ENCODE peak calls at places on chromosome 12, in six cellular contexts. J is body of pancreas, R is A549, D is HepG2, S is uterus, Z is Peyer's patch. B is an unnamed sample.

GRCh38 chr12:64760808-64761573 is 1.8 kb upstream of the GNS start:
- DNase-seq in S (no peak), Z (no peak), R (no peak), J (no peak), D (no peak), B (no peak)

GRCh38 chr12:90253142-90253541 is 544.5 kb upstream of the ATP2B1 start:
- DNase-seq in Z (peak; percentile 20), S (no peak), D (no peak), R (no peak), J (no peak), B (no peak)

GRCh38 chr12:6167327-6168280 is 32.6 kb upstream of the CD9 start:
- DNase-seq in S (peak; percentile 62), Z (peak; percentile 25), D (peak; percentile 30), J (peak; percentile 45), R (peak; percentile 61), B (no peak)

GRCh38 chr12:117384735-117385134 is 23.3 kb upstream of the NOS1 start:
- DNase-seq in D (no peak), Z (no peak), R (no peak), J (no peak), S (no peak), B (no peak)

GRCh38 chr12:26185532-26186320 is 9.6 kb upstream of the SSPN start:
- DNase-seq in J (peak; percentile 28), Z (no peak), D (no peak), R (no peak), S (no peak), B (no peak)

GRCh38 chr12:124321040-124321481 is 26.2 kb downstream of the RFLNA start:
- DNase-seq in D (peak; percentile 24), J (peak; percentile 68), Z (peak; percentile 28), S (peak; percentile 47), R (peak; percentile 61), B (peak; percentile 58)

GRCh38 chr12:41745593-41745992 is 399.1 kb downstream of the GXYLT1 start:
- DNase-seq in Z (no peak), D (no peak), S (no peak), R (no peak), J (no peak), B (no peak)

GRCh38 chr12:102964872-102965271 is 7.4 kb downstream of the ASCL1 start:
- DNase-seq in D (no peak), S (no peak), Z (no peak), R (peak; percentile 26), J (no peak), B (no peak)

GRCh38 chr12:6961695-6962284 is 8.7 kb downstream of the PHB2 start:
- DNase-seq in Z (no peak), S (peak; percentile 73), R (peak; percentile 89), J (peak; percentile 75), D (peak; percentile 81), B (peak; percentile 78)

GRCh38 chr12:6323340-6323994 is 13.0 kb downstream of the PLEKHG6 start:
- DNase-seq in Z (no peak), R (peak; percentile 92), S (peak; percentile 81), D (peak; percentile 78), J (peak; percentile 57), B (peak; percentile 54)

GRCh38 chr12:13211191-13211858 is 14.8 kb downstream of the EMP1 start:
- DNase-seq in S (no peak), D (no peak), Z (no peak), J (no peak), R (no peak), B (no peak)

GRCh38 chr12:124120718-124121117 is 147.7 kb downstream of the ZNF664 start:
- DNase-seq in D (no peak), R (no peak), Z (no peak), S (no peak), J (no peak), B (no peak)

GRCh38 chr12:98456583-98457573 is 58.5 kb upstream of the TMPO start:
- DNase-seq in R (no peak), D (no peak), S (no peak), J (peak; percentile 66), Z (no peak), B (peak; percentile 73)

GRCh38 chr12:111942557-111942956 is 70.4 kb downstream of the TMEM116 start:
- DNase-seq in R (peak; percentile 67), Z (no peak), S (no peak), J (peak; percentile 11), D (no peak), B (no peak)

GRCh38 chr12:103884316-103884715 is 43.3 kb upstream of the NT5DC3 start:
- DNase-seq in S (no peak), D (no peak), R (peak; percentile 62), J (no peak), Z (no peak), B (peak; percentile 59)

GRCh38 chr12:104733717-104734175 is 224.3 kb downstream of the SLC41A2 start:
- DNase-seq in D (peak; percentile 4), R (peak; percentile 29), Z (no peak), J (no peak), S (no peak), B (peak; percentile 26)

GRCh38 chr12:32264995-32265394 is 134.4 kb upstream of the FGD4 start:
- DNase-seq in R (no peak), Z (peak; percentile 59), S (peak; percentile 29), D (no peak), J (no peak), B (no peak)

GRCh38 chr12:68317047-68317667 is 15.0 kb downstream of the MDM1 start:
- DNase-seq in S (peak; percentile 46), J (peak; percentile 46), R (peak; percentile 56), D (peak; percentile 35), Z (peak; percentile 33), B (peak; percentile 24)

GRCh38 chr12:6426882-6427671 is 17.7 kb upstream of the CD27 start:
- DNase-seq in J (no peak), R (no peak), S (no peak), Z (peak; percentile 86), D (no peak), B (peak; percentile 86)

GRCh38 chr12:93829073-93829472 is 151.9 kb downstream of the CRADD start:
- DNase-seq in S (no peak), J (no peak), R (no peak), Z (no peak), D (no peak), B (no peak)

GRCh38 chr12:54125950-54126695 is 62.7 kb downstream of the SMUG1 start:
- DNase-seq in J (peak; percentile 37), S (peak; percentile 43), Z (no peak), R (no peak), D (no peak), B (peak; percentile 8)

GRCh38 chr12:126112849-126113248 is 1047.6 kb downstream of the AACS start:
- DNase-seq in R (no peak), S (no peak), Z (no peak), J (no peak), D (no peak), B (no peak)

DNA sequence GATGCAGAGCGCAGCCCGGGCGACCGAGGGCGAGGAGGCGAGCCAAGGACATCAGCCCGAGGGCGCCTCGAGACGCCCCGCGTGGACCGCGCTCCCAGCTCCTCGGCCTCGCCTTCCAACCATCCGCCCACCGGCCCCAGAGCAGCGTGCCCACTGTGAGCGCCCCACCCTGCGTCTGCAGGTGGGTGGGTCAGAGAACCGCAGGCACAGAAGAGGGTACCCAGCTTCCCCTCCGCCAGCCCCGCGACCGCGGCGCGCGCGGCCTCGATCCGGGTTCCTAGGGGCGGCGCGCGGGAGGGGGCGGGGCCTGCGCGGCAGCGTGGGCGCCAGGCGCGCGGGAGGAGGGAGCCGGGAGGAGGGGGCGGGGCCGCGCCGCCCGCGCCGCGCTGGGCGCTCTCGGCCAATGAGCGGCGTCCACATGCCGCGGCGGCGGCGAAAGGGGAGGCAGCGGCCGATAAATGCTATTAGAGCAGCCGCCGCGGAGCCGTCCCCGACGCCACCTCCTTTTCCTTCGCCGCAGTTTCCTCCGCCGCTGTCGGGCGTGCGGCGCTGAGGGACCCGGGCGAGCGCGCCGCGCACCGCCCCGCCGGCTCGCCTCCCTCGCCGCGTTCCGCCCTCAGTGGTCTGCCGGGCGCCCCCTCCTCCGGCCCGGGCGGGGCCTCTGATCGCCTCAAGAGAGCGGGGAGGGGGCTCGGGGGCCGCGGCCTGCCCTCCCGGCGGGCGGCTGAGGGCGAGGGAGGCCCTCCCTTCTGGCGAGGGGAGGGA is at the start of gene ATP2A2:
- DNase-seq in S (peak; percentile 85), D (peak; percentile 73), R (peak; percentile 90), J (peak; percentile 92), Z (peak; percentile 87), B (peak; percentile 88)
- TF ChIP-seq POLR2A in S (peak; percentile 96), D (peak; percentile 91), R (peak; percentile 88), J (peak; percentile 81), Z (peak; percentile 95), B (peak; percentile 98)

DNA sequence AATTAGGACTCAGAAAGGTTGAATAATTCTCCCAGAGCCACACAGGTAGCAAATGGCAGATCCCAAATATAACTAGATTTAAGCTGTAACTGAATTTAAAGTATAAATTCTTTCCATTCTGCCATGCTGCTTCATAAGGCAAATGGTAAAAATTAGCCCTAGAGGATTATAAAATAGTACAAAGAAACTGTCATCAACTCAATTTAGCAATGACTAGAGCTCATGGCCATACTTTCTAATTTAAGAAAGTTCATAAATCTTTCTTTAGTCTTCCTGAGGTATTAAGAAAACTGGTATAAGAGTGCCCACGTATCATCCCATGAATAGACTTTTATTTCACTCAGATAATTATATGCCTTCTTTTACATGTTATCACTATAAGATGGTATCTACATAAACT is 34.8 kb downstream of the MED13L start:
- DNase-seq in J (no peak), D (no peak), R (no peak), Z (no peak), S (no peak), B (no peak)
- H3K4me1 ChIP-seq in J (peaks cover 57% of the 10 kb centered on the region), D (peaks cover 23% of the 10 kb centered on the region), R (peaks cover 52% of the 10 kb centered on the region), Z (peaks cover 12% of the 10 kb centered on the region), S (peaks cover 12% of the 10 kb centered on the region), B (peaks cover 26% of the 10 kb centered on the region)

DNA sequence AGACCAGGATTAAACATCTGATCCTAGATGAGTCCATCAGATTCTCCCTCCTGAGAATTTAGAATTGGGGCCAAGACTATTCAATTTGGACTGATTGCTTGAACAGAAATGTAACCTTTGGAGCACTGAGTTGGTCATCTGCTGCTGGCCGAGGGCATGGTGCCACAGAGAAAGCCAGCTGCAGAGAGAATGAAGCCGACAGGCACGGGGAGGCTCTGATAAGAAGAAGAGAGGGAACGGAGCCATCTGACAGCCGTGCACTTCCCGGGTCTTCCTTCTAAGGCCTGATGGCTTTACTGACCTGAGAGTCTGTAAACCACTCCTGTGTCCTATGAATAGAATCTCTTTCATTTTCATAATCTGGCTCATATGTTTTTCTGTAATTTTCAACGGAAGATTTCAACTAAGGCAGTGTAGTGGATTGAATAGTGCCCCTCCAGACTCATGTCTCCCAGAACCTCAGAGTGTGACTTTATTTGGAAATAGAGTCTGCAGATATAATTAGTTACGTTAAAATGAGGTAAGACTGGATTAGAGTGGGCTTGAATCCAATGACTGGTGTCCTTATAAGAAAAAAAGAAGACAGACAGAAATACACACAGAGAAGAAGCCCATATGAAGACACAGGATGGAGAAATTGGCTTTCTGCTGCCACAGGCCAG is 39.1 kb upstream of the FRS2 start:
- DNase-seq in Z (no peak), D (no peak), S (no peak), R (no peak), J (no peak), B (no peak)
- H3K27ac ChIP-seq in Z (no peak overlapping the region), D (no peak overlapping the region), S (no peak overlapping the region), R (no peak overlapping the region), J (no peak overlapping the region), B (peak overlapping the region; percentile 80)

GRCh38 chr12:119168721-119169120 is 10.0 kb upstream of the HSPB8 start:
- DNase-seq in S (no peak), D (no peak), J (no peak), R (no peak), Z (no peak), B (no peak)

GRCh38 chr12:119167904-119168303 is 10.8 kb upstream of the HSPB8 start:
- DNase-seq in S (no peak), D (no peak), J (no peak), R (no peak), Z (no peak), B (no peak)

GRCh38 chr12:119171691-119172090 is 7.0 kb upstream of the HSPB8 start:
- DNase-seq in Z (no peak), S (no peak), J (no peak), R (no peak), D (no peak), B (no peak)

GRCh38 chr12:119171266-119171665 is 7.5 kb upstream of the HSPB8 start:
- DNase-seq in J (no peak), S (no peak), R (no peak), D (no peak), Z (no peak), B (no peak)

GRCh38 chr12:119169150-119169549 is 9.6 kb upstream of the HSPB8 start:
- DNase-seq in S (no peak), D (no peak), J (no peak), Z (no peak), R (no peak), B (peak; percentile 41)
- TF ChIP-seq POLR2A in S (no peak), D (no peak), J (no peak), Z (no peak), R (no peak), B (no peak)